ENCODE peak calls at places on chromosome 14, in four cellular contexts. P is K562, G is SK-N-SH, Q is GM12878. W is an unnamed sample. For H3K27me3, the result is how much of the 10 kb centered on the place peaks cover.

GRCh38 chr14:31758941-31759340 is 197.7 kb downstream of the NUBPL start:
- DNase-seq in P (no peak), G (no peak), Q (no peak), W (no peak)

GRCh38 chr14:49953196-49953595 is 60.3 kb downstream of the ARF6 start:
- DNase-seq in P (no peak), G (no peak), Q (no peak), W (no peak)

GRCh38 chr14:69428289-69428998 is 30.0 kb downstream of the SLC39A9 start:
- DNase-seq in P (no peak), G (no peak), Q (peak), W (peak)

GRCh38 chr14:31705731-31706130 is 144.5 kb downstream of the NUBPL start:
- DNase-seq in P (no peak), G (no peak), Q (no peak), W (no peak)

GRCh38 chr14:47262801-47263200 is 412.6 kb downstream of the MDGA2 start:
- DNase-seq in P (no peak), G (no peak), Q (no peak), W (no peak)

GRCh38 chr14:91609183-91609582 is 99.1 kb upstream of the PPP4R3A start:
- DNase-seq in P (no peak), G (no peak), Q (no peak), W (no peak)

GRCh38 chr14:104397956-104398355 is 181.6 kb upstream of the C14orf180 start:
- DNase-seq in P (no peak), G (no peak), Q (no peak), W (no peak)

GRCh38 chr14:55470025-55470424 is 29.6 kb upstream of the TBPL2 start:
- DNase-seq in P (no peak), G (no peak), Q (no peak), W (peak)

GRCh38 chr14:94562941-94563883 is 2.0 kb downstream of the SERPINA4 start:
- DNase-seq in P (no peak), G (no peak), Q (no peak), W (no peak)

GRCh38 chr14:77489051-77489450 is 9.6 kb downstream of the ISM2 start:
- DNase-seq in P (no peak), G (peak), Q (no peak), W (no peak)

GRCh38 chr14:34999500-34999899 is 16.7 kb downstream of the SRP54 start:
- DNase-seq in P (no peak), G (no peak), Q (no peak), W (no peak)

GRCh38 chr14:72377016-72377415 is 444.8 kb downstream of the RGS6 start:
- DNase-seq in P (no peak), G (no peak), Q (no peak), W (no peak)

GRCh38 chr14:93011650-93012317 is 88.8 kb downstream of the CHGA start:
- DNase-seq in P (no peak), G (no peak), Q (no peak), W (no peak)

GRCh38 chr14:70811578-70811977 is 2.3 kb upstream of the MAP3K9 start:
- DNase-seq in P (no peak), G (no peak), Q (no peak), W (no peak)

GRCh38 chr14:95248422-95248821 is 71.3 kb downstream of the CLMN start:
- DNase-seq in P (no peak), G (no peak), Q (no peak), W (no peak)

GRCh38 chr14:49879683-49880204 is 13.1 kb upstream of the ARF6 start:
- DNase-seq in P (peak), G (peak), Q (no peak), W (peak)

GRCh38 chr14:99718031-99718810 is 34.1 kb downstream of the CYP46A1 start:
- DNase-seq in P (no peak), G (no peak), Q (peak), W (no peak)

GRCh38 chr14:30214456-30215090 is 286.9 kb upstream of the PRKD1 start:
- DNase-seq in P (peak), G (peak), Q (peak), W (peak)

GRCh38 chr14:96676161-96676560 is 121.0 kb upstream of the VRK1 start:
- DNase-seq in P (no peak), G (no peak), Q (no peak), W (no peak)

GRCh38 chr14:68741481-68741799 is 51.4 kb downstream of the ZFP36L1 start:
- DNase-seq in P (no peak), G (no peak), Q (no peak), W (no peak)

GRCh38 chr14:20732950-20733650 is 12.6 kb upstream of the EDDM3A start:
- DNase-seq in P (no peak), G (no peak), Q (no peak), W (no peak)

GRCh38 chr14:48536318-48536717 is 860.9 kb upstream of the MDGA2 start:
- DNase-seq in P (no peak), G (peak), Q (no peak), W (no peak)

GRCh38 chr14:52253503-52253902 is 14.0 kb upstream of the PTGDR start:
- DNase-seq in P (no peak), G (no peak), Q (no peak), W (no peak)

GRCh38 chr14:77058082-77058481 is 29.6 kb upstream of the IRF2BPL start:
- DNase-seq in P (no peak), G (no peak), Q (no peak), W (no peak)

GRCh38 chr14:94373708-94374107 is 14.7 kb downstream of the SERPINA1 start:
- DNase-seq in P (no peak), G (no peak), Q (no peak), W (no peak)

GRCh38 chr14:65637780-65638179 is 225.2 kb downstream of the FUT8 start:
- DNase-seq in P (no peak), G (no peak), Q (peak), W (no peak)

GRCh38 chr14:65403231-65403630 is 9.3 kb upstream of the FUT8 start:
- DNase-seq in P (no peak), G (no peak), Q (no peak), W (no peak)

GRCh38 chr14:52583544-52583943 is 30.9 kb downstream of the GPR137C start:
- DNase-seq in P (no peak), G (no peak), Q (no peak), W (no peak)

GRCh38 chr14:105931808-105932483 is 405.6 kb downstream of the TMEM121 start:
- DNase-seq in P (peak), G (peak), Q (no peak), W (no peak)

GRCh38 chr14:75604979-75605825 is 26.8 kb downstream of the FLVCR2 start:
- DNase-seq in P (no peak), G (no peak), Q (no peak), W (peak)

GRCh38 chr14:94124582-94125377 is 4.6 kb downstream of the IFI27L2 start:
- DNase-seq in P (no peak), G (no peak), Q (no peak), W (no peak)

GRCh38 chr14:65833256-65833880 is 420.8 kb downstream of the FUT8 start:
- DNase-seq in P (no peak), G (no peak), Q (no peak), W (no peak)

GRCh38 chr14:88194531-88194930 is 128.5 kb downstream of the KCNK10 start:
- DNase-seq in P (no peak), G (no peak), Q (no peak), W (no peak)

GRCh38 chr14:88198441-88198840 is 124.6 kb downstream of the KCNK10 start:
- DNase-seq in P (no peak), G (no peak), Q (no peak), W (no peak)

GRCh38 chr14:88199882-88200281 is 123.2 kb downstream of the KCNK10 start:
- DNase-seq in P (no peak), G (no peak), Q (no peak), W (no peak)

GRCh38 chr14:88195676-88196075 is 127.4 kb downstream of the KCNK10 start:
- DNase-seq in P (no peak), G (peak), Q (no peak), W (no peak)

DNA sequence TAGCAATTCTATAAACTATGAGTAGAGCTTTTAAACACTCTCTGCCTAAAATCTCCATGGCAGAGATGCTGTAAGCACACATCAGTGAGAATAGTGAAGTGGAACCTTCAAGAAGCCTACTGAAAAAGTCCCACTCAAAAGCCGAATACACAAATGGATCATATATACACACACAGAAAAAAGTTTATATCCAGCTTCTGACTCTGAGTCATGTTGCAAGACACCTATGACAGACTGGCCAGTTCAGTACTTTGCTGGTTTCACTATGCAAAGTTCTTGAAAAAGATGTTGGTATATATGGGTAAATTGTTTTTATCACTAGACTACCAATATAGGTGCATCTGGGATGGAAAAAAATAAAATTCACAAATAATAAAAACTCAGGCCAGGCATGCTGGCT is 126.1 kb downstream of the KCNK10 start:
- DNase-seq in P (no peak), G (no peak), Q (no peak), W (no peak)
- H3K27me3 ChIP-seq in P (under half), G (under half), Q (under half), W (under half)

GRCh38 chr14:64391113-64391725 is 3.1 kb downstream of the MTHFD1 start:
- DNase-seq in P (no peak), G (no peak), Q (no peak), W (no peak)

GRCh38 chr14:64387738-64388532 is at the start of gene MTHFD1:
- DNase-seq in P (peak), G (peak), Q (peak), W (peak)

GRCh38 chr14:64387232-64387737 is 868 bp upstream of the MTHFD1 start:
- DNase-seq in P (peak), G (peak), Q (no peak), W (no peak)

GRCh38 chr14:64391986-64392385 is 3.8 kb downstream of the MTHFD1 start:
- DNase-seq in P (no peak), G (no peak), Q (no peak), W (no peak)

DNA sequence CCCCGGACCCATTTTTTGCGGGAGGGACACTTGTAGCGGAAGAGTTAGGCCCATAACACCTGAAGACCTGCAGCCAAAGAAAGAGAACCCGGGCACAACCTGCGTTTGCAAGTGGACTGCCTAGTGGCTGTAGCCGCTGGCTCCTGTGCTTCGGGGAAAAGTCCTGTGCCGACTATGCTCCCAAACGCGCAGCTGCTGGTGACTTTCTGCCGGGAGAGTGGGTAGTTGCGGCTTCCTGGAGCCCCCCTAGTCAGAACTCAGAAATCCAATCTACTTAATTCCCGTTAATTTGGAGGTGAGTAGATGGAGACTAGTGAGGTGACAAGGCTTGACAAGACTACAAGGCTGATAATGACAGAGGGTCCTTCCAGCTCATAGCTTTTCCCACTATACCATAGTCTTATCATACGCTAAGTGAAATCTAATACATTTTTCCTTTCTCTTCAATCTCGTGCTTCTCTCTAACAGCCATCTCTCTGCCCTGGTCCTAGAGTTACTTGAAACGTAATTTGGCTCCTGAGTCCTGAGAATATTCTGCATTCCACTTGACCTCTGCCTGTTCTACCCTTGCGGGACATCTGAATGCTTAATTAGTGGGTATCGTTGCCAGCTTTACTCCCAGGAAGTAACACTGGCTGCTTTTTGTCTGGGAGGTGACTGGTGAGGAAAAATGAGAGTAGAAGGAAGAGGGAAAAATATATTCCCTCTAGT is 535 bp downstream of the MTHFD1 start:
- DNase-seq in P (no peak), G (peak), Q (no peak), W (no peak)
- TF ChIP-seq GABPA in P (no peak), G (no peak), Q (no peak), W (no peak)

DNA sequence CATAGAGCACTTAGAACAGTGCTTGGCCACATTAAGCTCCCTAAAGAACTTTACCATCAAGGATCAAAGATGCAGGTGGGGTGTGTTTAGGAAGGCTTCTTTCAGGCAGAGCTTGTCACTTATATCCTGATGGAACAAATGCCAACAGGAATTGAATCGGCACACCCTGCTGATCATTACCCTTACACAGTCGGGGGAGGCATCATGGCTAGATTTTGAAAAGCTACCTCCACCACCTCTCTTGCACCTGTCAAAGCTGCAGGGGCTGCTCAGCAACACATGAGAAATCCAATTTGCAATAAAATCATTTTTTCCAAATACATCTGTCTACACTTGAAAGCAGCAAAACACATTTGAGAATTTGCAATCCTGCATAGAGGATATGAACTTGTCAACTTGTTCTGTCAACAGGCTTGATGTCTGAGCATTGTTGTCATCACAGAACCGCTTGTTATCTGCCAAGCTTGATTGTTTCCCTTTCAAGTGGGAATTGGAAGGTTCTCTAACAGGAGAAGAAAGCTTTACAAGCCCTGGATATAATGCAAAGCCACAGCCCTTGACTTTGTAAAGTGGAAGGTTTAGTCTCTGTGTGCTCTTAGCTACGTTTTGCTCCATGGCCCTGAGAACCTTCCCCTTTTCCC is 24.6 kb upstream of the TRIM9 start:
- DNase-seq in P (no peak), G (no peak), Q (no peak), W (no peak)
- TF ChIP-seq REST in P (no peak), G (no peak), Q (no peak), W (no peak)

DNA sequence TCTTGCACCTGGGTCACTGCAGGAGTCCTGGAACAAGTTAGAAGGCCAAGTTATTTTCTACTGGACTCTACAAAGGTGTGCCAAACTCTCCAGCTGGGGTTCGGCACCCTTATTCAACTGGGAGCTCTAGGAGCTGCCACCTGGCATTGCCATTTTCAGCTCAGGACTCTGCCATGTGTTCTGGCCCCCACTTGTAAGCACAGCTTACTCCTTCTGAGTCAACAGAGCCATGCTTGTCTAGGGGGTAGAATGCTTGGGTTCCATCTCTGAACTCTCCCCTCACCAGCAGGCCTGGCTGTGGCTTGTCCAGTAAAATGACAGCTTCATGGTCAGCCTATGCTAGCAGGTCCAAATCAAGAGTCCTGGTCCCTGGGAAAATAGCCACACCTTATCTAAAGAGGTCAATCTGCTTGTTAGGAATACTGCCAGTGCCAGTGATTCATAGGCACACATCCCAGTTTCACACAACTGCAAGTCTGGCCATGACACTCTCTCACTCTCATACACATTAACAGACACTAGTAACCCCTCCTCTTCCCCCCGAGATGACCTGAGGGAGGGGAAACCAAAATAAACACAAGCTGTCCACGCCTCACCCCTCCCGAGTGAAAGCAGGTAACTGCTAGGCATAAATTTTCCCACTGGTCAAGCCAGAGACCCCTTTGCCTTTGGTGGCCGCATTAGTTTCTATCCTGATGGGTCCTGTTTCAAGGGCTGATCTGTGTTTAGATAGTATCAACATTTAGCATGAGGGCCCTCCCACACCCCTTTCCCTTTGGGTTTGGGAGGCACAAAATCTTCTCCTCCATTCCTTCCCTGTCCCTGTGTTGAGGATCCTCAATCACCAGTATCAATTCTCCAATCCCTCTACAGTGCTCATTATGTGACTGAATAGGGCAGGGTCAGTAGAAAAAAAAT is 182.3 kb upstream of the GZMB start:
- DNase-seq in P (no peak), G (no peak), Q (no peak), W (no peak)
- H3K27me3 ChIP-seq in P (under half), G (under half), Q (under half), W (under half)

DNA sequence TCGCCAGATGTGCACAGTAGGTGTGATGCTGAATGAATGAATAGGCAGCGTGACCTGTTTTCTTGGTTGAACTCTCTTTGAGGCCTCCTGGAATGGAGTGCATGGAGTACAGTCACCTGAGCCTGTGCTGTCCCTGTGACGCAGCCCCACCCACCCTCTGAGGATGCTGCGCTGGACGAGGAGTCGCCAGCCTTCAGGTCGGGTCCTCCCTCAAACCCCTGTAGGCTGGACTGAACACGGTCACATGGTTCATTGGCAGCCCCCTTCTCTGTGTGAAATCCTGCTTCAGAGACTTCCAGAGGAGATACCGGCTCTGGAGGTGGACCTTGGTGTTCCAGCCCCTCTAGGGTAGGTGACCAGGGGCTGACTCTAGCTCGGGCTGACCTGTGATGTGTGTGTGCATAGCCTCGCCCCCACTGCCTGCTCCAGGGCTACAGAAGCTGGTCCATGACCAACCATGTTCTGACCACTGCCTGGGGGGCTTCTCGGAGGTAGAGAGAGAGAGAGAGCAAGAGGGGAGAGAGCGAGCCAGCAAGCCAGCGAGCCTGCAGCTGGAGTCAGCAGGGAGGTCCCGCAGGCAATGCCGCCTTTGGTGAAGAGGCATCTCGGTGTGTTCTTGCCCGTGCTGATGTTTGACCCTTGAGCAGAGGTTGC is 158.0 kb upstream of the RTL1 start:
- DNase-seq in P (no peak), G (no peak), Q (no peak), W (no peak)
- TF ChIP-seq GABPA in P (no peak), G (no peak), Q (no peak), W (no peak)

GRCh38 chr14:60164404-60164716 is 838 bp downstream of the DHRS7 start:
- DNase-seq in P (no peak), G (no peak), Q (peak), W (no peak)
- TF ChIP-seq REST in P (no peak), G (no peak), Q (no peak), W (no peak)

DNA sequence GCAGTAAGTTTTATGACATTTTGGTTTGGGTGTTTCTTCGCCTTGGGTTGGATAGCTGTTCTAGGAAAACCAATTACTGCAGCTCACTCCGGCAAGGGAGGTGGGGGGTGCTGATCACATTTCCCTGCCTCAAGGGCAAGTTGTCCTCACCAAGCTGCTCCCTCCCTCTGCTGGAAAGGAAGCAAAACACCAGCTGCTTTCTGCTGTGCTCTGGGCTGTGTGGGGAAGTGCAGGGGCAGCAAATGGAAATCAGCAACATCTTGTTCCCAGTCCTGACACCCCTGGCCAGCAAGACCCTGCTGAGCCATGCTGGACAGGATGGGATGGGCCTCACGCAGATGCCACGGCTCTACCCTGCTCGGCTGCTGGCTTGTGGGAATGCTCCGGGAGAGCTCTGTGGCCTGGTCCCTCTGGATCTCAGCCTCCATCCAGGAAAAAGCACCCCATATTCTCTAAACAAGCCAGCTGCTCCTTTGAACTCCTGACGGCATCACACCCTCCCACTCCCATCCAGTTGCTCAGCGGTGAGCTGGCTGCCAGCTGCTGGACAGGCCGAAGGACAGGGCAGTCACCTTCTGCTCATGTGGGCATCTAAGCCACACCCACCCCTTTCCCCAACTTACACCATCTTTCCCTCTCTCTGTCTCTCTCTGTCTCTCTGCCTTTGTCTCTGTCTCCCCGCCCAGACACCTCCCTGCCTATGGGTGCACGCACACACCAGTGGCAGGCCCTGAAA is 52.4 kb upstream of the EIF5 start:
- DNase-seq in P (no peak), G (peak), Q (no peak), W (no peak)
- H3K27me3 ChIP-seq in P (under half), G (under half), Q (under half), W (under half)

GRCh38 chr14:54366726-54367707 is 29.8 kb upstream of the CDKN3 start:
- DNase-seq in P (no peak), G (peak), Q (no peak), W (peak)
- TF ChIP-seq GABPA in P (no peak), G (no peak), Q (no peak), W (no peak)

W was measured in HL-60.